ENCODE peak calls at places on chromosomes 12 and 14, in seven cellular contexts. N is small intestine, Y is A172, Q is right cardiac atrium, F is endothelial cell, K is body of pancreas, X is kidney tubule cell. A is an unnamed sample.

GRCh38 chr12:4962539-4963486 is 53.1 kb downstream of the KCNA1 start:
- DNase-seq in Q (no peak), Y (peak; percentile 14), N (no peak), X (no peak), K (no peak), F (no peak), A (no peak)

GRCh38 chr12:111041091-111041490 is 120.7 kb upstream of the MYL2 start:
- DNase-seq in X (no peak), F (no peak), Y (no peak), Q (no peak), K (no peak), N (no peak), A (no peak)

GRCh38 chr12:19575307-19576243 is 136.3 kb downstream of the AEBP2 start:
- DNase-seq in K (peak; percentile 22), N (peak; percentile 2), F (peak; percentile 15), X (peak; percentile 73), Q (no peak), Y (peak; percentile 88), A (peak; percentile 33)

GRCh38 chr12:128387811-128388422 is 120.9 kb downstream of the TMEM132C start:
- DNase-seq in Q (peak; percentile 75), F (no peak), Y (no peak), K (peak; percentile 65), X (peak; percentile 35), N (peak; percentile 19), A (no peak)

GRCh38 chr14:72366619-72367018 is 434.4 kb downstream of the RGS6 start:
- DNase-seq in N (no peak), Y (no peak), K (peak; percentile 35), Q (no peak), X (no peak), F (no peak), A (no peak)

GRCh38 chr14:60349663-60350365 is 100.8 kb downstream of the PPM1A start:
- DNase-seq in Q (no peak), Y (peak; percentile 22), F (peak; percentile 30), K (peak; percentile 36), N (peak; percentile 43), X (peak; percentile 44), A (peak; percentile 62)

GRCh38 chr14:69326611-69327010 is 66.7 kb downstream of the GALNT16 start:
- DNase-seq in Q (no peak), K (peak; percentile 1), N (no peak), Y (no peak), X (no peak), F (no peak), A (no peak)

GRCh38 chr12:121511931-121512330 is 68.9 kb downstream of the KDM2B start:
- DNase-seq in Y (no peak), N (no peak), X (no peak), Q (no peak), F (no peak), K (no peak), A (no peak)

GRCh38 chr12:116528498-116528897 is 30.7 kb upstream of the MAP1LC3B2 start:
- DNase-seq in N (no peak), Y (no peak), Q (no peak), X (peak; percentile 35), F (no peak), K (no peak), A (no peak)

GRCh38 chr14:37047226-37047625 is 125.2 kb downstream of the SLC25A21 start:
- DNase-seq in X (no peak), K (no peak), Y (no peak), Q (no peak), F (no peak), N (no peak), A (no peak)

GRCh38 chr12:55816876-55817351 is 610 bp downstream of the SARNP start:
- DNase-seq in Q (no peak), K (no peak), Y (no peak), X (peak; percentile 26), F (no peak), N (no peak), A (no peak)

GRCh38 chr14:89681086-89682018 is 264.3 kb upstream of the FOXN3 start:
- DNase-seq in K (no peak), X (no peak), Y (no peak), N (peak; percentile 56), Q (no peak), F (no peak), A (no peak)

GRCh38 chr14:75941030-75941429 is 40.8 kb downstream of the TGFB3 start:
- DNase-seq in X (no peak), Q (no peak), K (no peak), Y (no peak), F (no peak), N (no peak), A (no peak)

GRCh38 chr12:86827409-86827808 is 571.2 kb upstream of the MGAT4C start:
- DNase-seq in Q (no peak), Y (no peak), N (no peak), K (no peak), X (no peak), F (no peak), A (no peak)

GRCh38 chr14:61585598-61586538 is 109.4 kb upstream of the HIF1A start:
- DNase-seq in Y (no peak), N (peak; percentile 40), K (peak; percentile 85), F (no peak), Q (peak; percentile 89), X (peak; percentile 81), A (no peak)

GRCh38 chr12:130646690-130647089 is 69.4 kb downstream of the RIMBP2 start:
- DNase-seq in Y (no peak), Q (no peak), F (no peak), X (no peak), N (no peak), K (no peak), A (no peak)

GRCh38 chr12:38269897-38270296 is 46.7 kb upstream of the ALG10B start:
- DNase-seq in Y (no peak), K (no peak), N (no peak), X (no peak), F (no peak), Q (no peak), A (no peak)

GRCh38 chr12:110741795-110742717 is 635 bp downstream of the PPP1CC start:
- DNase-seq in F (peak; percentile 51), Q (no peak), K (no peak), X (peak; percentile 35), N (peak; percentile 59), Y (no peak), A (no peak)

GRCh38 chr14:105537580-105538474 is 11.4 kb downstream of the TMEM121 start:
- DNase-seq in K (peak; percentile 65), N (peak; percentile 43), Y (peak; percentile 1), Q (peak; percentile 77), F (peak; percentile 75), X (peak; percentile 37), A (no peak)

GRCh38 chr12:109053382-109054123 is 1.2 kb downstream of the USP30 start:
- DNase-seq in N (peak; percentile 65), X (peak; percentile 50), Y (no peak), K (no peak), F (no peak), Q (no peak), A (no peak)

GRCh38 chr12:39623919-39624318 is 4.3 kb upstream of the ABCD2 start:
- DNase-seq in F (no peak), N (no peak), K (no peak), Q (no peak), X (no peak), Y (no peak), A (no peak)

GRCh38 chr14:23861666-23862065 is 91.9 kb upstream of the DHRS4 start:
- DNase-seq in Y (peak; percentile 0), K (peak; percentile 81), Q (peak; percentile 46), F (no peak), N (peak; percentile 44), X (no peak), A (no peak)

GRCh38 chr12:111359914-111360276 is 9.0 kb downstream of the PHETA1 start:
- DNase-seq in F (no peak), N (peak; percentile 31), X (no peak), Q (no peak), Y (no peak), K (no peak), A (no peak)

GRCh38 chr12:56411781-56412639 is 37.2 kb downstream of the TIMELESS start:
- DNase-seq in N (no peak), Q (no peak), X (no peak), K (no peak), F (no peak), Y (no peak), A (no peak)

GRCh38 chr14:102690509-102691286 is 86.6 kb upstream of the TRAF3 start:
- DNase-seq in Y (no peak), N (peak; percentile 23), Q (no peak), X (no peak), F (no peak), K (peak; percentile 25), A (peak; percentile 49)

GRCh38 chr14:32934891-32935633 is 3.6 kb upstream of the NPAS3 start:
- DNase-seq in K (no peak), N (no peak), X (no peak), Y (no peak), Q (peak; percentile 50), F (peak; percentile 14), A (no peak)

GRCh38 chr14:68894123-68894522 is 85.0 kb downstream of the ACTN1 start:
- DNase-seq in X (no peak), Y (no peak), F (no peak), N (no peak), Q (peak; percentile 74), K (no peak), A (no peak)

GRCh38 chr12:237026-237815 is 23.3 kb upstream of the SLC6A12 start:
- DNase-seq in Q (no peak), K (no peak), X (no peak), N (peak; percentile 95), Y (no peak), F (no peak), A (no peak)

GRCh38 chr14:32469388-32470160 is 140.5 kb downstream of the AKAP6 start:
- DNase-seq in N (peak; percentile 29), X (peak; percentile 62), Q (no peak), Y (no peak), F (no peak), K (no peak), A (no peak)